ENCODE peak calls at places on chromosomes 12 and 14, in five cellular contexts. One of them, this sample, is unnamed.
A peak's percentile ranks its signal among the peaks of the same experiment; 100 is the strongest.

GRCh38 chr12:69966409-69966808 is 141.4 kb downstream of the MYRFL start:
- DNase-seq in transverse colon: peak; percentile 27
- DNase-seq in fibroblast of lung: peak; percentile 24
- DNase-seq in heart right ventricle: peak; percentile 29
- DNase-seq in cardiac muscle cell: no peak
- DNase-seq in this sample: peak; percentile 97

GRCh38 chr12:84694111-84694510 is 218.5 kb downstream of the SLC6A15 start:
- DNase-seq in transverse colon: no peak
- DNase-seq in fibroblast of lung: peak; percentile 8
- DNase-seq in cardiac muscle cell: no peak
- DNase-seq in heart right ventricle: no peak
- DNase-seq in this sample: no peak

GRCh38 chr12:84033162-84033561 is 879.4 kb downstream of the SLC6A15 start:
- DNase-seq in fibroblast of lung: no peak
- DNase-seq in cardiac muscle cell: no peak
- DNase-seq in transverse colon: no peak
- DNase-seq in heart right ventricle: no peak
- DNase-seq in this sample: no peak

GRCh38 chr12:57146092-57146491 is 1.3 kb downstream of the LRP1-AS start:
- DNase-seq in fibroblast of lung: peak; percentile 28
- DNase-seq in cardiac muscle cell: no peak
- DNase-seq in heart right ventricle: no peak
- DNase-seq in transverse colon: no peak
- DNase-seq in this sample: no peak

GRCh38 chr14:86296173-86296572 is 766.2 kb downstream of the FLRT2 start:
- DNase-seq in transverse colon: no peak
- DNase-seq in heart right ventricle: no peak
- DNase-seq in cardiac muscle cell: no peak
- DNase-seq in fibroblast of lung: peak; percentile 70
- DNase-seq in this sample: no peak

GRCh38 chr12:13277278-13277677 is 80.8 kb downstream of the EMP1 start:
- DNase-seq in cardiac muscle cell: no peak
- DNase-seq in transverse colon: no peak
- DNase-seq in fibroblast of lung: no peak
- DNase-seq in heart right ventricle: no peak
- DNase-seq in this sample: no peak

GRCh38 chr12:109580684-109581333 is 7.2 kb downstream of the MVK start:
- DNase-seq in cardiac muscle cell: no peak
- DNase-seq in heart right ventricle: no peak
- DNase-seq in fibroblast of lung: no peak
- DNase-seq in transverse colon: no peak
- DNase-seq in this sample: peak; percentile 18

GRCh38 chr12:123384994-123385376 is 1.1 kb downstream of the KMT5A start:
- DNase-seq in transverse colon: no peak
- DNase-seq in heart right ventricle: no peak
- DNase-seq in cardiac muscle cell: no peak
- DNase-seq in fibroblast of lung: peak; percentile 64
- DNase-seq in this sample: peak; percentile 81

GRCh38 chr12:26798013-26798412 is 35.0 kb downstream of the ITPR2 start:
- DNase-seq in cardiac muscle cell: no peak
- DNase-seq in transverse colon: no peak
- DNase-seq in heart right ventricle: no peak
- DNase-seq in fibroblast of lung: peak; percentile 96
- DNase-seq in this sample: peak; percentile 20

GRCh38 chr12:121801601-121802484 is 2.0 kb upstream of the SETD1B start:
- DNase-seq in fibroblast of lung: peak; percentile 44
- DNase-seq in transverse colon: no peak
- DNase-seq in heart right ventricle: no peak
- DNase-seq in cardiac muscle cell: no peak
- DNase-seq in this sample: peak; percentile 70

GRCh38 chr12:27521066-27521465 is 2.9 kb upstream of the PPFIBP1 start:
- DNase-seq in fibroblast of lung: peak; percentile 63
- DNase-seq in heart right ventricle: peak; percentile 19
- DNase-seq in cardiac muscle cell: no peak
- DNase-seq in transverse colon: no peak
- DNase-seq in this sample: no peak

GRCh38 chr14:77206877-77207389 is 25.3 kb downstream of the TMEM63C start:
- DNase-seq in fibroblast of lung: no peak
- DNase-seq in cardiac muscle cell: no peak
- DNase-seq in transverse colon: no peak
- DNase-seq in heart right ventricle: no peak
- DNase-seq in this sample: no peak

GRCh38 chr14:74979442-74980397 is 23.0 kb upstream of the EIF2B2 start:
- DNase-seq in fibroblast of lung: peak; percentile 38
- DNase-seq in heart right ventricle: no peak
- DNase-seq in cardiac muscle cell: no peak
- DNase-seq in transverse colon: no peak
- DNase-seq in this sample: peak; percentile 75

GRCh38 chr12:83739602-83740001 is 1052.9 kb downstream of the TMTC2 start:
- DNase-seq in cardiac muscle cell: no peak
- DNase-seq in heart right ventricle: no peak
- DNase-seq in fibroblast of lung: no peak
- DNase-seq in transverse colon: no peak
- DNase-seq in this sample: no peak

GRCh38 chr12:56084958-56085543 is 5.1 kb downstream of the ERBB3 start:
- DNase-seq in cardiac muscle cell: peak; percentile 45
- DNase-seq in fibroblast of lung: no peak
- DNase-seq in transverse colon: peak; percentile 41
- DNase-seq in heart right ventricle: no peak
- DNase-seq in this sample: peak; percentile 18

GRCh38 chr14:98259881-98260280 is 1012.1 kb downstream of the BCL11B start:
- DNase-seq in transverse colon: peak; percentile 12
- DNase-seq in cardiac muscle cell: no peak
- DNase-seq in fibroblast of lung: no peak
- DNase-seq in heart right ventricle: no peak
- DNase-seq in this sample: peak; percentile 65

GRCh38 chr14:88189040-88189839 is 133.8 kb downstream of the KCNK10 start:
- DNase-seq in cardiac muscle cell: peak; percentile 82
- DNase-seq in transverse colon: peak; percentile 88
- DNase-seq in heart right ventricle: no peak
- DNase-seq in fibroblast of lung: peak; percentile 87
- DNase-seq in this sample: peak; percentile 90

GRCh38 chr12:2384533-2385328 is 331.9 kb downstream of the CACNA1C start:
- DNase-seq in transverse colon: no peak
- DNase-seq in heart right ventricle: no peak
- DNase-seq in fibroblast of lung: peak; percentile 65
- DNase-seq in cardiac muscle cell: no peak
- DNase-seq in this sample: no peak

GRCh38 chr12:47822386-47822785 is 2.7 kb upstream of the HDAC7 start:
- DNase-seq in heart right ventricle: no peak
- DNase-seq in fibroblast of lung: no peak
- DNase-seq in cardiac muscle cell: no peak
- DNase-seq in transverse colon: no peak
- DNase-seq in this sample: no peak

GRCh38 chr12:59499774-59500173 is 96.1 kb upstream of the SLC16A7 start:
- DNase-seq in fibroblast of lung: no peak
- DNase-seq in heart right ventricle: no peak
- DNase-seq in transverse colon: no peak
- DNase-seq in cardiac muscle cell: no peak
- DNase-seq in this sample: no peak

DNA sequence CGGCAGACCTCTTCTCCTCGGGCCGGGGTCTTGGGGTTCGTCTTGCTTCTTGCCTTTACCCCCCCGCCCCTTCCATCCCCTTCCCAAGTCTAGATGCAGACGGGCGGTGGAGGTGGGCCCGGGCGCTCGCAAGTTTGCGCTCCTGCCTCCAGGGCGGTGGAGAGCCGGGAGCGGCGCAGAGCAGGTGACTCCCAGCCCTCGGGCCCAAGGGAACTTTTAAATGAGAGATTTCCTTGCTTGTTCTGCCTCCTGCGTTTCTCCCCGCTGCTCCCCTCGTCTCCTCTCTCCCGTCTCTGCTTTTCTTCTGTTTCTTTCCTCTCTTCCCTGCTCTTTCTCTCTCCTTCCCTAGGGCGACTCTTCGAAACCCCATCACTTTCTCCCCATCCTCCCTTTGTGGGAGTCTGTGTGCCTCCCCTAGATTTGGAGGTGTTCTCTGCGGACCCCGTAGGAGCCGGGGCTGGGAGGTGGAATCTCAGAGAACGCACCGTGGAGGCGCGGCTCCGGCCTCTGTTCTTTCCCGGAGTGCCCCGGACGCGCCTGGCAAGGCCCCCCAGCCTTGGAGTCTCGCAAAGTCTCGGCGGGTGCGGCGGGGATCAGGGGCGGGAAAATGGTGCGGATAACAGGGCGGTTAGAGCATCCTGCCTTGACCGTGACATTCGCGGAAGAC is 114.7 kb upstream of the MYL2 start:
- DNase-seq in transverse colon: no peak
- DNase-seq in cardiac muscle cell: peak; percentile 63
- DNase-seq in fibroblast of lung: no peak
- DNase-seq in heart right ventricle: no peak
- DNase-seq in this sample: no peak
- H3K4me3 ChIP-seq in transverse colon: no peak overlapping the region
- H3K4me3 ChIP-seq in cardiac muscle cell: peak overlapping the region; percentile 91
- H3K4me3 ChIP-seq in fibroblast of lung: no peak overlapping the region
- H3K4me3 ChIP-seq in heart right ventricle: no peak overlapping the region
- H3K4me3 ChIP-seq in this sample: peak overlapping the region; percentile 80

GRCh38 chr12:11743333-11743732 is 93.9 kb downstream of the ETV6 start:
- DNase-seq in transverse colon: no peak
- DNase-seq in fibroblast of lung: no peak
- DNase-seq in heart right ventricle: no peak
- DNase-seq in cardiac muscle cell: no peak
- DNase-seq in this sample: no peak

GRCh38 chr12:11745112-11745511 is 95.6 kb downstream of the ETV6 start:
- DNase-seq in transverse colon: no peak
- DNase-seq in heart right ventricle: no peak
- DNase-seq in fibroblast of lung: no peak
- DNase-seq in cardiac muscle cell: no peak
- DNase-seq in this sample: no peak

GRCh38 chr12:11746024-11746771 is 96.7 kb downstream of the ETV6 start:
- DNase-seq in transverse colon: no peak
- DNase-seq in cardiac muscle cell: no peak
- DNase-seq in heart right ventricle: no peak
- DNase-seq in fibroblast of lung: peak; percentile 28
- DNase-seq in this sample: peak; percentile 100

GRCh38 chr12:11741434-11742092 is 92.1 kb downstream of the ETV6 start:
- DNase-seq in fibroblast of lung: no peak
- DNase-seq in transverse colon: no peak
- DNase-seq in heart right ventricle: no peak
- DNase-seq in cardiac muscle cell: no peak
- DNase-seq in this sample: peak; percentile 67

DNA sequence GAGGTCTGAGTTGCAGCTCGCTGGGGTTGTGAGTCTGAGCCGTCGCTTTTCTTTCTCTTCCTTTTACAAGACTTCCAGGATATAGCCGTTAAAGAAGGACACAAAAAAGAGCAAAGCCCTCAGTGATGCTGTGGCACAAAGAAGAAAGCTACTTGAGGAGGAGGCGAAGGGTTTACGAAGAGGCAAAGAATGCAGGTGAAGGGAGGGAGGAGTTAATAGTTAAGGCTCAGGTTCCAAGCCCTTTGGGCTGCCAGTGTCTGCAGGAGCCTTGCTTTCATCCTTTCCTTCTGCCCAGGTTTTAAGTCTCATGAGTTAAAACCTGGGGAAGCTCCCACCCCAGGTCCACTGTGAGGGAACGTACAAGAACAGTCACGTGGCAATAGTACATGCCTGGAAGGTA is 94.3 kb downstream of the ETV6 start:
- DNase-seq in heart right ventricle: no peak
- DNase-seq in cardiac muscle cell: no peak
- DNase-seq in fibroblast of lung: no peak
- DNase-seq in transverse colon: no peak
- DNase-seq in this sample: peak; percentile 64
- H3K27me3 ChIP-seq in heart right ventricle: no peaks in the 10 kb centered on the region
- H3K27me3 ChIP-seq in cardiac muscle cell: no peaks in the 10 kb centered on the region
- H3K27me3 ChIP-seq in fibroblast of lung: no peaks in the 10 kb centered on the region
- H3K27me3 ChIP-seq in transverse colon: no peaks in the 10 kb centered on the region
- H3K27me3 ChIP-seq in this sample: no peaks in the 10 kb centered on the region

GRCh38 chr14:103735439-103735814 is 19.8 kb downstream of the ZFYVE21 start:
- DNase-seq in fibroblast of lung: no peak
- DNase-seq in heart right ventricle: no peak
- DNase-seq in transverse colon: no peak
- DNase-seq in cardiac muscle cell: no peak
- DNase-seq in this sample: no peak
- TF ChIP-seq CTCF in fibroblast of lung: no peak
- TF ChIP-seq CTCF in heart right ventricle: peak; percentile 27
- TF ChIP-seq CTCF in transverse colon: no peak
- TF ChIP-seq CTCF in cardiac muscle cell: no peak
- TF ChIP-seq CTCF in this sample: no peak

GRCh38 chr12:114407034-114407420 is 1.1 kb upstream of the TBX5 start:
- DNase-seq in transverse colon: no peak
- DNase-seq in fibroblast of lung: peak; percentile 62
- DNase-seq in cardiac muscle cell: no peak
- DNase-seq in heart right ventricle: no peak
- DNase-seq in this sample: no peak
- H3K4me3 ChIP-seq in transverse colon: no peak overlapping the region
- H3K4me3 ChIP-seq in fibroblast of lung: peak overlapping the region; percentile 39
- H3K4me3 ChIP-seq in cardiac muscle cell: peak overlapping the region; percentile 97
- H3K4me3 ChIP-seq in heart right ventricle: peak overlapping the region; percentile 61
- H3K4me3 ChIP-seq in this sample: no peak overlapping the region

GRCh38 chr14:64294672-64295413 is 672 bp upstream of the ESR2 start:
- DNase-seq in heart right ventricle: peak; percentile 84
- DNase-seq in transverse colon: peak; percentile 88
- DNase-seq in fibroblast of lung: peak; percentile 63
- DNase-seq in cardiac muscle cell: peak; percentile 89
- DNase-seq in this sample: peak; percentile 59
- H3K27me3 ChIP-seq in heart right ventricle: peaks cover 13% of the 10 kb centered on the region
- H3K27me3 ChIP-seq in transverse colon: peaks cover 45% of the 10 kb centered on the region
- H3K27me3 ChIP-seq in fibroblast of lung: peaks cover 7% of the 10 kb centered on the region
- H3K27me3 ChIP-seq in cardiac muscle cell: peaks cover 34% of the 10 kb centered on the region
- H3K27me3 ChIP-seq in this sample: no peaks in the 10 kb centered on the region

GRCh38 chr14:80116157-80116556 is 95.1 kb downstream of the DIO2 start:
- DNase-seq in transverse colon: no peak
- DNase-seq in cardiac muscle cell: no peak
- DNase-seq in heart right ventricle: no peak
- DNase-seq in fibroblast of lung: no peak
- DNase-seq in this sample: no peak

GRCh38 chr14:80117876-80118275 is 93.4 kb downstream of the DIO2 start:
- DNase-seq in fibroblast of lung: no peak
- DNase-seq in transverse colon: no peak
- DNase-seq in cardiac muscle cell: no peak
- DNase-seq in heart right ventricle: no peak
- DNase-seq in this sample: no peak
- TF ChIP-seq CTCF in fibroblast of lung: no peak
- TF ChIP-seq CTCF in transverse colon: no peak
- TF ChIP-seq CTCF in cardiac muscle cell: no peak
- TF ChIP-seq CTCF in heart right ventricle: no peak
- TF ChIP-seq CTCF in this sample: no peak

DNA sequence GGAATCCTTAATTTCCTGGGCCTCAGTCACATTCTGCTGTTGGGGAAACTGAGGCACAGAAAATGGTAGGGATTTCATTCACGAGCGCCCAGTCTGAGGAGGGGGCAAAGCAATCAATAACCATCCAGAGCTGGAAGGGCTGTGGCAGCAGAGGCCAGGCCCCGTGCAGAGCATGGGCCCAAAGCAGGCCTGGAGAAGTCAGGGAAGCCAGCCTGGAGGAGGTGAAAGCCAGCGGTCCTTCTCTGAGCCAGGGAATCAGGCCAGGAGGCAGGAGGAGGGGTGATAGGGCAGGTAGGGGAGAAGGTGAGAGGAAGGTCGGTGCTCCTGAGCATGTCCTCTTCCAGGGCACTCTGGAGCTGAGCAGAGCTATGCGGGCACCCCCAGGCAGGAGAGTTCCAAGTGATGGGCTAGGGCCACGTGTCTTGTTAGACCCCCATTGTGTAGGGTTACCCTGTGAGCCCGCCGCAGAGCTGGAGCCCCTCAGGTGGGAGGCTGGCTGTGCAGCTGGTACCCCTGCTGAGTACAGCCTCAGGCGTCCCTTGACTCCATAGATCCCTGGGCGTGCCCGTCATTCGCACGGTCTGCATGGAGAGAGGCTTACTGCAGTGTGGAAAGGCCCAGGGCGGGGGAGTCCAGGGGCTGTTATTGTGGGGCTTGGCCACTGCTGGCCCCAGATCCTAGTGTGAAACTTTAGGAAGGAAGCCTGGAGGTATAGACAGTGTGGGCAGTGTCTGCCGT is 4.8 kb downstream of the TNFAIP2 start:
- DNase-seq in fibroblast of lung: no peak
- DNase-seq in transverse colon: no peak
- DNase-seq in heart right ventricle: no peak
- DNase-seq in cardiac muscle cell: no peak
- DNase-seq in this sample: no peak
- H3K4me3 ChIP-seq in fibroblast of lung: no peak overlapping the region
- H3K4me3 ChIP-seq in transverse colon: no peak overlapping the region
- H3K4me3 ChIP-seq in heart right ventricle: no peak overlapping the region
- H3K4me3 ChIP-seq in cardiac muscle cell: no peak overlapping the region
- H3K4me3 ChIP-seq in this sample: no peak overlapping the region